ENCODE peak calls at places on chromosome 16, in seven cellular contexts. U, A, D, F, H, C and S are unnamed samples.

GRCh38 chr16:25264599-25264998 is 7.0 kb upstream of the ZKSCAN2 start:
- DNase-seq in U (no peak), A (no peak), D (peak), F (no peak), H (no peak), C (no peak), S (no peak)

GRCh38 chr16:89829630-89830437 is 1.6 kb downstream of the SPIRE2 start:
- DNase-seq in U (no peak), A (no peak), D (no peak), F (no peak), H (no peak), C (no peak), S (no peak)

GRCh38 chr16:89044394-89045180 is 49.1 kb upstream of the ACSF3 start:
- DNase-seq in U (no peak), A (no peak), D (no peak), F (no peak), H (no peak), C (no peak), S (no peak)

GRCh38 chr16:11914759-11915643 is 755 bp downstream of the GSPT1 start:
- DNase-seq in U (no peak), A (no peak), D (peak), F (peak), H (no peak), C (peak), S (peak)

GRCh38 chr16:71203631-71204030 is 26.9 kb downstream of the HYDIN start:
- DNase-seq in U (no peak), A (no peak), D (no peak), F (no peak), H (no peak), C (peak), S (no peak)

GRCh38 chr16:74740795-74741304 is 33.8 kb downstream of the FA2H start:
- DNase-seq in U (no peak), A (no peak), D (no peak), F (no peak), H (no peak), C (no peak), S (no peak)

GRCh38 chr16:47943235-47943634 is 212.6 kb downstream of the ABCC12 start:
- DNase-seq in U (no peak), A (no peak), D (no peak), F (no peak), H (no peak), C (no peak), S (no peak)

GRCh38 chr16:22641030-22641671 is 130.5 kb downstream of the NPIPB5 start:
- DNase-seq in U (peak), A (peak), D (peak), F (peak), H (no peak), C (no peak), S (peak)

GRCh38 chr16:17367932-17368331 is 102.8 kb downstream of the XYLT1 start:
- DNase-seq in U (peak), A (peak), D (no peak), F (peak), H (peak), C (no peak), S (peak)

GRCh38 chr16:53876811-53877210 is 172.9 kb downstream of the FTO start:
- DNase-seq in U (no peak), A (no peak), D (no peak), F (no peak), H (no peak), C (no peak), S (no peak)

GRCh38 chr16:88570691-88571092 is 489 bp downstream of the ZC3H18 start:
- DNase-seq in U (no peak), A (no peak), D (peak), F (no peak), H (no peak), C (no peak), S (peak)

GRCh38 chr16:73846292-73846849 is 450.2 kb upstream of the PSMD7 start:
- DNase-seq in U (peak), A (peak), D (no peak), F (no peak), H (no peak), C (no peak), S (peak)

GRCh38 chr16:27355610-27356009 is 41.8 kb downstream of the IL4R start:
- DNase-seq in U (peak), A (no peak), D (peak), F (peak), H (peak), C (peak), S (peak)

GRCh38 chr16:88633684-88634140 is 4.7 kb upstream of the IL17C start:
- DNase-seq in U (peak), A (no peak), D (peak), F (peak), H (no peak), C (peak), S (peak)

GRCh38 chr16:87002717-87003413 is 314.3 kb downstream of the C16orf95 start:
- DNase-seq in U (peak), A (no peak), D (peak), F (peak), H (no peak), C (no peak), S (no peak)

GRCh38 chr16:80347900-80348299 is 192.9 kb upstream of the DYNLRB2 start:
- DNase-seq in U (no peak), A (no peak), D (no peak), F (no peak), H (no peak), C (no peak), S (no peak)

GRCh38 chr16:22359679-22360078 is 14.7 kb downstream of the CDR2 start:
- DNase-seq in U (no peak), A (no peak), D (no peak), F (no peak), H (no peak), C (no peak), S (no peak)

GRCh38 chr16:83328936-83329335 is 478.8 kb upstream of the HSBP1 start:
- DNase-seq in U (no peak), A (no peak), D (no peak), F (no peak), H (no peak), C (no peak), S (no peak)

GRCh38 chr16:49183911-49184310 is 97.7 kb downstream of the CBLN1 start:
- DNase-seq in U (peak), A (peak), D (no peak), F (no peak), H (peak), C (no peak), S (peak)

GRCh38 chr16:13999895-14000425 is 71.2 kb upstream of the MRTFB start:
- DNase-seq in U (no peak), A (no peak), D (no peak), F (no peak), H (no peak), C (no peak), S (no peak)

GRCh38 chr16:17277981-17278381 is 192.8 kb downstream of the XYLT1 start:
- DNase-seq in U (peak), A (no peak), D (no peak), F (peak), H (no peak), C (no peak), S (peak)

GRCh38 chr16:889586-889985 is 81.2 kb downstream of the LMF1 start:
- DNase-seq in U (no peak), A (no peak), D (no peak), F (no peak), H (no peak), C (no peak), S (no peak)

GRCh38 chr16:57147381-57148191 is 38.3 kb downstream of the PSME3IP1 start:
- DNase-seq in U (peak), A (no peak), D (no peak), F (peak), H (no peak), C (no peak), S (no peak)

GRCh38 chr16:47734987-47735594 is 274.0 kb downstream of the PHKB start:
- DNase-seq in U (no peak), A (no peak), D (no peak), F (no peak), H (no peak), C (no peak), S (peak)

GRCh38 chr16:6976716-6977115 is 355.9 kb upstream of the RBFOX1 start:
- DNase-seq in U (no peak), A (no peak), D (no peak), F (no peak), H (no peak), C (no peak), S (no peak)
- H3K4ac ChIP-seq in U (no peak), A (no peak), D (no peak), F (no peak), H (no peak), C (no peak), S (no peak)

DNA sequence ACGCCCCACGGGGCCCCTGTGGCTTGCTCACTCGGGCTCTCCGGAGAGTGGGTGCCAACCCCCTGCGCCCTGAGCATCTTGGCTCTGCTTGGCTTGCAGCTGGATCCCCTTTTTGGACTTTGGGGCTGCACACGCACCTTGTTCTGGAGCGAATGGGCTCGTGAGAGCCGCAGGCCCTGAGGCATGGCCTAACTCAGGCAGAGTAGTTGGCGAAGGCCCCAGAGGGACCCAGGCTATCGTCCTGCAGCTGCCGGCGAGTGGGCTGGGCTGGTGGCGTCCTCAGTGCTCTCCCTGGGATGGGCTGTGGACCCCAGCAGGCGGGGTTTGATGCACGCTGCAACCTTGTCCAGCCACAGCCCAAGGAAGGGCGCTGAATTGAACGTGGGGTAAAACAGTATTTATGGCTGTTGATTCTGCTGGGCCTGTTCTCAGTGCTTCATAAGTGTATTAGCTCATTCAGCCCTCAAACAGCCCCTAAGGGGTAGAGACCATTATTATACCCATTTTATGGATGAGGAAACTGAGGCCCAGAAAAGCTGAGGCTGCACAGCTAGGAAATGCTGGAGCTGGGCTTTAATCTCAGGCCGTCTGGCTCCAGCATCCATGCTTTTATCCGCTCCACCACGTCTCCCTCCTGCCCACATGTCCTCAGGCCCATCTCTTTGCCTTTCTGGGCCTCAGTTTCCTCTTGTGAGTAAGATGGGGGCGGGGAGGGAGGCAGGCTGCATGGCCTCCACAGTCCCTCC is 171.2 kb upstream of the CIBAR2 start:
- DNase-seq in U (no peak), A (no peak), D (no peak), F (no peak), H (no peak), C (no peak), S (no peak)
- H3K4ac ChIP-seq in U (no peak), A (peak), D (no peak), F (no peak), H (peak), C (no peak), S (no peak)

GRCh38 chr16:9816644-9817043 is 365.6 kb downstream of the GRIN2A start:
- DNase-seq in U (no peak), A (no peak), D (no peak), F (no peak), H (no peak), C (no peak), S (no peak)
- H3K4ac ChIP-seq in U (no peak), A (no peak), D (no peak), F (no peak), H (no peak), C (no peak), S (no peak)

GRCh38 chr16:50992366-50993032 is 158.6 kb downstream of the SALL1 start:
- DNase-seq in U (no peak), A (no peak), D (no peak), F (no peak), H (no peak), C (no peak), S (no peak)
- H3K4ac ChIP-seq in U (no peak), A (no peak), D (no peak), F (no peak), H (no peak), C (no peak), S (no peak)

DNA sequence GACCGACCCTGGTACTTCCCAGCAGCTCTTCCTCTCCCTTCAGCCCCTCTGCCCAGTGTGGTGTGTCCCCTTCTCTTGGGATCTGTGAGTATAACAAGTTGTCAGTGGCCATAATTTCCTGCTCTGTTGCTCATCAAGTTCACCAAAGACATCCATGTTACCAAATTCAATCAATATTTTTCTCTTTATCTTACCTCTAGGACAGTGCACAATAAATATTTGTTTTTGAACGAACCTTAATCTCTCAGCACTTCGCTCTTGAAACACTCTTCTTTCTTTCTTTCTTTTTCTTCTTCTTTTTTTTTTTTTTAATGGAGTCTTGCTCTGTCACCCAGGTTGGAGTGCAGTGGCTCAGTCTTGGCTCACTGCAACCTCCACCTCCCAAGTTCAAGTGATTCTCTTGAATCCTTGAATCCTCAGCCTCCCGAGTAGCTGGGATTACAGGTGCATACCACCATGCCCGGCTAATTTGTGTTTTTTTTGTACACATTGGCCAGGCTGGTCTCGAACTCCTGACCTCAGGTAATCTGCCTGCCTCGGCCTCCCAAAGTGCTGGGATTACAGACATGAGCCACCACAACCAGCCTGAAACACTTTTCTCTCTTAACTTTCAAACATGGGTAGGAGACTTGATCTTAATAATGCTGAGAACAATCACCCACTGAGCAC is 2.7 kb upstream of the UMOD start:
- DNase-seq in U (no peak), A (no peak), D (no peak), F (no peak), H (no peak), C (no peak), S (no peak)
- H3K4ac ChIP-seq in U (no peak), A (no peak), D (no peak), F (no peak), H (no peak), C (no peak), S (no peak)

GRCh38 chr16:30893082-30893743 is 664 bp downstream of the BCL7C start:
- DNase-seq in U (no peak), A (no peak), D (peak), F (no peak), H (no peak), C (no peak), S (no peak)
- H3K4ac ChIP-seq in U (no peak), A (peak), D (peak), F (peak), H (no peak), C (peak), S (peak)

DNA sequence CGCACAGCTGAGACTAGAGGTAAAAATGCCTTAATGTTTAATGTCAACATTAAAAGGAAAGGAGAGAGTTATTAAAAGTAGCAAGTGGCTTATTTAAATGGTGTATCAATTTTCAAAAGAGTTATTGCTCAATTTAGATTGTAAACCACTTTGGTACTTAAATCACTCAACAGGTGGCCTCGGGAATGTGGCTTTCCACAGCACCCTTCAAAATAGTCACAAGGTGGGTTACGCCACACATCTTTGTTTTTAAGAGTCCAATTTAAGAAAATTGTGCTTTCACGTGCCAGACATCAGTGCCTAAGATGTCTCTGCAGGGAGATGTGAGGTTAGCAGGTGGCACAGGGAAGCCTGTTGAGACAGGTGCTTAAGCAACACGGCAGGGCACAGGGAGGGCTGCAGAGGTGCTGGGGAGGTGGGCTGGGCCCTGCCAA is 27.5 kb upstream of the ADCY7 start:
- DNase-seq in U (no peak), A (no peak), D (no peak), F (no peak), H (no peak), C (no peak), S (no peak)
- H3K4ac ChIP-seq in U (no peak), A (no peak), D (no peak), F (no peak), H (no peak), C (no peak), S (no peak)

DNA sequence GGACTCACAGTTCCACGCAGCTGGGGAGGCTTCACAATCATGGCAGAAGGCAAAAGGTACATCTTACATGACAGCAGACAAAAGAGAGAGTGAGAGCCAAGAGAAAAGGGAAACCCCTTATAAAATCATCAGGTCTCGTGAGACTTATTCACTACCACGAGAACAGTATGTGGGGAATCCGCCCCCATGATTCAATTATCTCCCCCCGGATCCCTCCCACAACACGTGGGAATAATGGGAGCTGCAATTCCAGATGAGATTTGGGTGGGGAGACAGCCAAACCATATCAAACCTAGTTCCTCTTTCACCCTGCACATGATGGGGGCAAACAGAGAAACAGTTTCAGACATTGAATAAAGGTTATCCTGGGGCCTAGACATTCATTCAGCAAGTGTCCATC is 32.2 kb upstream of the IRX6 start:
- DNase-seq in U (no peak), A (no peak), D (no peak), F (no peak), H (no peak), C (no peak), S (no peak)
- H3K4ac ChIP-seq in U (no peak), A (no peak), D (no peak), F (no peak), H (no peak), C (no peak), S (no peak)

DNA sequence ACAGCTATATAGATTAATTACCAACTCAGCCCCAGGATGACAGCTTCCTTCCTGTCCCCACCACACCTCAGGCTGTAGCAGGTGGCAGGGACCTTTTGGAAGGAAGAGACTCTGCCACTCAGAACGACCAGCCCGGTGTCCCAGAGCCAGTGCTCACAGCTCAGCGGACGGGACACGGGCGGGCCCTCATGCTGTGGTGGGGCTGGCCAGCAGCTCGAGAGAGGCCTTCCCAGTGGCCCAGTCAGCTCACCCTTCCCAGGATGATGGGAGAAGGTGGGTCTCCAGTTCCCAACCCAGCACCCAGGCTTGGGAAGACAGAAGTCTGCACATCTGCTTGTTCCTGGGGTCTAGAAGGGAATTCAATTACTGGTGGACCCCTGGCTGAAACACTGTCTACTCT is 10.5 kb downstream of the NUDT16L1 start:
- DNase-seq in U (no peak), A (no peak), D (no peak), F (no peak), H (no peak), C (no peak), S (no peak)
- H3K4ac ChIP-seq in U (no peak), A (no peak), D (no peak), F (no peak), H (no peak), C (no peak), S (no peak)

GRCh38 chr16:50309156-50309526 is 42.8 kb downstream of the ADCY7 start:
- DNase-seq in U (no peak), A (no peak), D (no peak), F (no peak), H (no peak), C (no peak), S (no peak)
- H3K4ac ChIP-seq in U (no peak), A (no peak), D (no peak), F (peak), H (no peak), C (no peak), S (no peak)